ENCODE peak calls at places on chromosomes 3 and 15, in four cellular contexts. M is ovary; V is H9; P is CD8-positive, alpha-beta memory T cell. I is an unnamed sample. For H3K4me1 and H3K27me3, the result is how much of the 10 kb centered on the place peaks cover.

GRCh38 chr3:154122912-154123559 is 1.8 kb downstream of the ARHGEF26 start:
- DNase-seq in V (no peak), M (no peak), P (no peak), I (no peak)

GRCh38 chr3:11072631-11073030 is 80.1 kb downstream of the SLC6A1 start:
- DNase-seq in P (no peak), V (no peak), M (no peak), I (no peak)

GRCh38 chr3:113832477-113833164 is 6.0 kb upstream of the GRAMD1C start:
- DNase-seq in M (no peak), V (no peak), P (no peak), I (no peak)

GRCh38 chr15:25905140-25905539 is 42.0 kb upstream of the ATP10A start:
- DNase-seq in P (no peak), M (no peak), V (no peak), I (no peak)

GRCh38 chr3:95926904-95927501 is 887.4 kb upstream of the EPHA6 start:
- DNase-seq in P (no peak), M (no peak), V (peak), I (no peak)

GRCh38 chr3:46882377-46883015 is 5.0 kb downstream of the PTH1R start:
- DNase-seq in P (no peak), M (peak), V (no peak), I (no peak)

GRCh38 chr15:40063563-40064011 is 24.6 kb upstream of the SRP14 start:
- DNase-seq in P (no peak), M (no peak), V (no peak), I (no peak)

GRCh38 chr3:124281453-124282316 is 289.8 kb upstream of the ROPN1 start:
- DNase-seq in M (no peak), P (no peak), V (no peak), I (no peak)

GRCh38 chr3:115228266-115228665 is 81.2 kb upstream of the ZBTB20 start:
- DNase-seq in V (no peak), P (no peak), M (no peak), I (no peak)

GRCh38 chr15:57668074-57668473 is 38.4 kb upstream of the POLR2M start:
- DNase-seq in V (no peak), P (no peak), M (no peak), I (no peak)

GRCh38 chr15:70466305-70466704 is 297.1 kb downstream of the UACA start:
- DNase-seq in V (no peak), P (no peak), M (no peak), I (no peak)

GRCh38 chr15:34883633-34884032 is 85.9 kb downstream of the AQR start:
- DNase-seq in M (no peak), V (no peak), P (no peak), I (no peak)

GRCh38 chr15:69626095-69627066 is 173.8 kb downstream of the RPLP1 start:
- DNase-seq in P (no peak), M (no peak), V (no peak), I (no peak)

GRCh38 chr15:92629276-92629974 is 26.1 kb downstream of the FAM174B start:
- DNase-seq in M (no peak), P (no peak), V (no peak), I (no peak)

GRCh38 chr15:69414702-69415161 is 583 bp downstream of the KIF23 start:
- DNase-seq in M (peak), V (peak), P (peak), I (no peak)

GRCh38 chr15:29097971-29098370 is 171.7 kb downstream of the NSMCE3 start:
- DNase-seq in P (no peak), M (no peak), V (no peak), I (no peak)

GRCh38 chr15:42149493-42150245 is 6.8 kb downstream of the PLA2G4F start:
- DNase-seq in V (no peak), P (no peak), M (no peak), I (no peak)

GRCh38 chr3:141257971-141258370 is 26.3 kb downstream of the PXYLP1 start:
- DNase-seq in V (no peak), M (no peak), P (no peak), I (no peak)

GRCh38 chr3:16802382-16802781 is 82.4 kb upstream of the PLCL2 start:
- DNase-seq in M (no peak), P (no peak), V (no peak), I (no peak)

GRCh38 chr3:56130036-56130435 is 338.2 kb downstream of the ERC2 start:
- DNase-seq in P (no peak), V (no peak), M (no peak), I (no peak)

GRCh38 chr3:134693804-134694203 is 43.0 kb upstream of the KY start:
- DNase-seq in V (no peak), P (no peak), M (no peak), I (no peak)

GRCh38 chr3:146117406-146118285 is 43.3 kb downstream of the PLOD2 start:
- DNase-seq in V (no peak), M (no peak), P (no peak), I (no peak)

GRCh38 chr3:161221881-161222600 is 930 bp downstream of the NMD3 start:
- DNase-seq in M (no peak), V (no peak), P (peak), I (no peak)

GRCh38 chr3:7977245-7978103 is 524.1 kb upstream of the LMCD1 start:
- DNase-seq in V (no peak), P (no peak), M (no peak), I (no peak)

GRCh38 chr3:48222616-48223513 is at the start of gene CAMP:
- DNase-seq in M (peak), P (no peak), V (no peak), I (no peak)

GRCh38 chr15:49423021-49423420 is at the start of gene FGF7:
- DNase-seq in P (no peak), M (peak), V (no peak), I (no peak)

GRCh38 chr15:26442680-26443079 is 330.2 kb downstream of the GABRB3 start:
- DNase-seq in P (no peak), M (no peak), V (no peak), I (no peak)

GRCh38 chr3:16494906-16495580 is 18.5 kb downstream of the RFTN1 start:
- DNase-seq in V (no peak), P (no peak), M (no peak), I (no peak)

GRCh38 chr15:57962887-57963286 is 102.6 kb downstream of the ALDH1A2 start:
- DNase-seq in V (no peak), M (no peak), P (no peak), I (no peak)

GRCh38 chr3:101009386-101009785 is 16.2 kb upstream of the ABI3BP start:
- DNase-seq in V (no peak), P (no peak), M (no peak), I (no peak)

GRCh38 chr3:32685604-32686185 is 707 bp downstream of the CNOT10 start:
- DNase-seq in M (no peak), P (no peak), V (no peak), I (no peak)

GRCh38 chr15:49032601-49033145 is 13.6 kb downstream of the SECISBP2L start:
- DNase-seq in P (no peak), V (no peak), M (no peak), I (no peak)

GRCh38 chr3:168493412-168494205 is 397.9 kb upstream of the GOLIM4 start:
- DNase-seq in V (no peak), M (no peak), P (no peak), I (no peak)

GRCh38 chr3:16723994-16724393 is 118.8 kb upstream of the DAZL start:
- DNase-seq in M (no peak), V (peak), P (no peak), I (no peak)

GRCh38 chr3:103499132-103499885 is 1064.5 kb downstream of the ZPLD1 start:
- DNase-seq in M (no peak), V (no peak), P (no peak), I (no peak)

GRCh38 chr3:194100856-194101390 is 35.0 kb upstream of the HES1 start:
- DNase-seq in V (no peak), M (no peak), P (no peak), I (no peak)

GRCh38 chr3:128549283-128550112 is 56.5 kb upstream of the GATA2 start:
- DNase-seq in P (no peak), V (no peak), M (peak), I (no peak)

GRCh38 chr3:50594253-50594785 is 17.3 kb downstream of the CISH start:
- DNase-seq in M (no peak), V (no peak), P (no peak), I (no peak)
- H3K4me1 ChIP-seq in M (under half), V (under half), P (half or more), I (under half)

GRCh38 chr15:89500397-89501270 is 4.3 kb upstream of the RHCG start:
- DNase-seq in V (peak), P (no peak), M (no peak), I (no peak)
- H3K27me3 ChIP-seq in V (under half), P (under half), M (under half), I (under half)

DNA sequence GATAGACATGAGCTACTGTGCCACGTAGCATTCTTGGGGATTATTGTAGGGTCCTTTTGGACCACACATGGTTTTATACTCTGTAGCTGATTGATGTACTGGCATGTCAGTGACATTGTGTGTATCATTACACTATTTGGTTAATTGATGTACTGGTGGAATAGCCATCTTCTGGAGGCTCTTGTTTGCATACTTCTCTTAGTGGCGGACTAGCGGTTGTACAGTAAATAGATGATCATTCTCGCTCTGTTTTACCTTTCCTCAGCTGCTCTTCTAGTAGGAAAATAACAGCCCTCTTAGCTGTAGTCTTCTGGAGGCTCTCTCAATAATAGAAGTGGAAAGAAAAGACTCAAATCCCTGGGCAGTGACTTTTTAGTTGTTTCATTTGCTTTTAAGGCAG is 24.8 kb downstream of the IGF1R start:
- DNase-seq in M (no peak), V (no peak), P (no peak), I (no peak)
- H3K4me1 ChIP-seq in M (under half), V (under half), P (under half), I (under half)

GRCh38 chr3:64438837-64439236 is 213.6 kb upstream of the PRICKLE2 start:
- DNase-seq in P (no peak), M (no peak), V (no peak), I (no peak)

GRCh38 chr3:64437126-64437525 is 211.9 kb upstream of the PRICKLE2 start:
- DNase-seq in M (no peak), V (no peak), P (no peak), I (no peak)

GRCh38 chr3:64441861-64442260 is 216.6 kb upstream of the PRICKLE2 start:
- DNase-seq in P (no peak), M (no peak), V (no peak), I (no peak)

GRCh38 chr3:64443553-64444331 is 218.5 kb upstream of the PRICKLE2 start:
- DNase-seq in M (peak), V (no peak), P (no peak), I (no peak)

GRCh38 chr3:64440498-64440897 is 215.2 kb upstream of the PRICKLE2 start:
- DNase-seq in M (no peak), P (no peak), V (no peak), I (no peak)
- H3K27me3 ChIP-seq in M (under half), P (under half), V (under half), I (under half)

GRCh38 chr3:131075632-131076328 is 49.1 kb downstream of the NEK11 start:
- DNase-seq in M (no peak), V (no peak), P (no peak), I (no peak)
- H3K4me1 ChIP-seq in M (under half), V (under half), P (under half), I (under half)

DNA sequence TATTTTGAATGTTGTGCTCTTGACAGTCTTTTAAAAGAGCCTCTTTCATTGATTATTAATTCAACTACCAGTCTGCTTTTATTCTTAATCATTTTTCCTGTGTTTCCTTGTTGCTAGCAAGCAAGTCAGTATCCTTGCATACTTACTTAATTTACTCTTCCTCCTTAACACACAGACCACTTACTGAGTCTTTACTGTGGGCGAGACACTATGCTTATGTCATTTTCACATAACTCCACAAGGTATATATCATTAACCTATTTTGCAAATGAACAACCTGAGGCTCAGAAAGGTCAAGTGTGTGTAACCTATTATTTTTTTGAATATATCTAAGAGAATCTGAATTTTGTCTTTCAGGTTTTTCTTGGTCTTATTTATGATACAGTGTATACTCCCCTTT is 130.9 kb downstream of the WDR76 start:
- DNase-seq in P (no peak), M (no peak), V (no peak), I (no peak)
- H3K27me3 ChIP-seq in P (under half), M (under half), V (under half), I (under half)

GRCh38 chr3:197030379-197031314 is 1.0 kb upstream of the MELTF start:
- DNase-seq in M (peak), P (no peak), V (peak), I (no peak)

GRCh38 chr3:197027896-197028710 is 1.5 kb downstream of the MELTF start:
- DNase-seq in M (peak), V (no peak), P (no peak), I (no peak)

GRCh38 chr3:197027151-197027895 is 2.3 kb downstream of the MELTF start:
- DNase-seq in P (no peak), V (peak), M (peak), I (no peak)

GRCh38 chr3:197029511-197030167 is at the start of gene MELTF:
- DNase-seq in M (peak), V (peak), P (peak), I (no peak)

GRCh38 chr3:197028711-197029510 is 706 bp downstream of the MELTF start:
- DNase-seq in P (peak), V (peak), M (peak), I (no peak)
- H3K4me1 ChIP-seq in P (under half), V (under half), M (under half), I (under half)

DNA sequence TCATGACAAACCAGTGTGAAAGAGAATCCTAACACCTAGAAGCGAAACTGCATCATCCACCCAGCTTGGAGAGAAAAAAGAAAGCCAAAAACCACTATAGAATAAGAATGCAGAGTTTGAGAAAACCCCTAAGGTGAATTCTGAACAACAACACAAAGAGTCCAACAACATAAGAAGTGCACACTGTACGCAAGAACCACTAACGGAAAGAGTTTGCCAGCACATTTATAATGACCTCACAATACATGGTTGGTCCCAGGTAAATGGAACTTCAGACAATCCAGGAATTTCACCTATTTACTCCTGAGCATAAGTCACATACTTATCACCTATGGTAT is 128.3 kb upstream of the BHLHE40 start:
- DNase-seq in P (peak), V (no peak), M (no peak), I (no peak)
- H3K27me3 ChIP-seq in P (under half), V (under half), M (under half), I (under half)

DNA sequence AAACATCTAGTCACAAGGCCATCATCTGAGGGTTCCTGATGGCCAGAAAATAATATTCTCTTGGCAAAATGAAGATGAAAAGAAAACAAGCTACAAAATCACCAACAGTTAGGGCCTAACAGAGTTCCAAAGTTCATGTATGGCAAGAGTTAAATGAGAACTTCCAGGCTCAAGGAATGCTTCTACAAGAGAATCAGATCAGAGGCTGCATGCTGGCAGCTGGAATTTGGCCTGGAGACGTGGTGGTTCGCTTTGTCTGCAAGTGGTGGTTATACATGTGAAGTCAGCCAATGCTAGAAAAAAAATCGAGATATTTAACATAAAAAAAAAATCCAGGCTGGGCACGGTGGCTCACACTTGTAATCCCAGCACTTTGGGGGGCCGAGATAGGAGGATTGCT is 5.6 kb downstream of the SIAH2 start:
- DNase-seq in M (no peak), P (no peak), V (no peak), I (no peak)
- H3K4me1 ChIP-seq in M (under half), P (under half), V (under half), I (half or more)

I was measured in esophagus squamous epithelium.